ENCODE peak calls at places on chromosomes 12 and 14, in eight cellular contexts. One of them, this sample, is unnamed.

GRCh38 chr12:110581951-110582285 is 1.2 kb downstream of the PPTC7 start:
- DNase-seq in fibroblast of pulmonary artery: no peak
- DNase-seq in AG09319: no peak
- DNase-seq in sigmoid colon: no peak
- DNase-seq in uterus: no peak
- DNase-seq in LNCaP clone FGC: no peak
- DNase-seq in lower lobe of right lung: no peak
- DNase-seq in CD4-positive, alpha-beta T cell: no peak
- DNase-seq in this sample: no peak

GRCh38 chr14:32331227-32331597 is 2.1 kb downstream of the AKAP6 start:
- DNase-seq in lower lobe of right lung: no peak
- DNase-seq in sigmoid colon: no peak
- DNase-seq in LNCaP clone FGC: no peak
- DNase-seq in uterus: no peak
- DNase-seq in AG09319: no peak
- DNase-seq in CD4-positive, alpha-beta T cell: no peak
- DNase-seq in fibroblast of pulmonary artery: no peak
- DNase-seq in this sample: no peak

GRCh38 chr14:36859119-36859518 is 197.5 kb downstream of the PAX9 start:
- DNase-seq in AG09319: no peak
- DNase-seq in fibroblast of pulmonary artery: no peak
- DNase-seq in lower lobe of right lung: no peak
- DNase-seq in sigmoid colon: no peak
- DNase-seq in uterus: no peak
- DNase-seq in LNCaP clone FGC: no peak
- DNase-seq in CD4-positive, alpha-beta T cell: no peak
- DNase-seq in this sample: no peak

GRCh38 chr12:29088611-29089219 is 60.4 kb upstream of the FAR2 start:
- DNase-seq in sigmoid colon: no peak
- DNase-seq in uterus: no peak
- DNase-seq in fibroblast of pulmonary artery: peak; percentile 45
- DNase-seq in CD4-positive, alpha-beta T cell: no peak
- DNase-seq in LNCaP clone FGC: no peak
- DNase-seq in lower lobe of right lung: no peak
- DNase-seq in AG09319: no peak
- DNase-seq in this sample: no peak

GRCh38 chr12:29429999-29430698 is 49.2 kb upstream of the ERGIC2 start:
- DNase-seq in fibroblast of pulmonary artery: no peak
- DNase-seq in AG09319: no peak
- DNase-seq in lower lobe of right lung: peak; percentile 39
- DNase-seq in LNCaP clone FGC: no peak
- DNase-seq in CD4-positive, alpha-beta T cell: no peak
- DNase-seq in uterus: no peak
- DNase-seq in sigmoid colon: no peak
- DNase-seq in this sample: no peak

GRCh38 chr14:79961197-79961596 is 250.1 kb downstream of the DIO2 start:
- DNase-seq in sigmoid colon: no peak
- DNase-seq in CD4-positive, alpha-beta T cell: no peak
- DNase-seq in lower lobe of right lung: no peak
- DNase-seq in LNCaP clone FGC: no peak
- DNase-seq in uterus: no peak
- DNase-seq in fibroblast of pulmonary artery: no peak
- DNase-seq in AG09319: no peak
- DNase-seq in this sample: no peak

GRCh38 chr12:46131729-46132128 is 137.1 kb downstream of the SLC38A1 start:
- DNase-seq in CD4-positive, alpha-beta T cell: no peak
- DNase-seq in sigmoid colon: no peak
- DNase-seq in AG09319: no peak
- DNase-seq in fibroblast of pulmonary artery: no peak
- DNase-seq in LNCaP clone FGC: no peak
- DNase-seq in lower lobe of right lung: no peak
- DNase-seq in uterus: no peak
- DNase-seq in this sample: no peak

GRCh38 chr12:56413392-56413791 is 35.8 kb downstream of the TIMELESS start:
- DNase-seq in LNCaP clone FGC: no peak
- DNase-seq in lower lobe of right lung: no peak
- DNase-seq in sigmoid colon: no peak
- DNase-seq in uterus: no peak
- DNase-seq in AG09319: no peak
- DNase-seq in fibroblast of pulmonary artery: no peak
- DNase-seq in CD4-positive, alpha-beta T cell: no peak
- DNase-seq in this sample: no peak

GRCh38 chr12:10716704-10717315 is 6.3 kb downstream of the YBX3 start:
- DNase-seq in sigmoid colon: peak; percentile 90
- DNase-seq in AG09319: peak; percentile 72
- DNase-seq in lower lobe of right lung: peak; percentile 60
- DNase-seq in fibroblast of pulmonary artery: peak; percentile 93
- DNase-seq in CD4-positive, alpha-beta T cell: no peak
- DNase-seq in uterus: peak; percentile 84
- DNase-seq in LNCaP clone FGC: peak; percentile 50
- DNase-seq in this sample: no peak

GRCh38 chr12:95214466-95214865 is 2.8 kb downstream of the FGD6 start:
- DNase-seq in CD4-positive, alpha-beta T cell: no peak
- DNase-seq in uterus: no peak
- DNase-seq in AG09319: no peak
- DNase-seq in LNCaP clone FGC: no peak
- DNase-seq in fibroblast of pulmonary artery: no peak
- DNase-seq in sigmoid colon: no peak
- DNase-seq in lower lobe of right lung: no peak
- DNase-seq in this sample: no peak

GRCh38 chr14:65251213-65251612 is 148.9 kb upstream of the MAX start:
- DNase-seq in sigmoid colon: no peak
- DNase-seq in lower lobe of right lung: no peak
- DNase-seq in fibroblast of pulmonary artery: peak; percentile 97
- DNase-seq in uterus: no peak
- DNase-seq in CD4-positive, alpha-beta T cell: no peak
- DNase-seq in AG09319: peak; percentile 87
- DNase-seq in LNCaP clone FGC: no peak
- DNase-seq in this sample: no peak

GRCh38 chr14:103128631-103129300 is 5.5 kb downstream of the TNFAIP2 start:
- DNase-seq in LNCaP clone FGC: no peak
- DNase-seq in CD4-positive, alpha-beta T cell: no peak
- DNase-seq in sigmoid colon: no peak
- DNase-seq in uterus: peak; percentile 27
- DNase-seq in lower lobe of right lung: peak; percentile 41
- DNase-seq in fibroblast of pulmonary artery: no peak
- DNase-seq in AG09319: no peak
- DNase-seq in this sample: no peak

GRCh38 chr14:92447416-92448197 is 66.0 kb upstream of the RIN3 start:
- DNase-seq in fibroblast of pulmonary artery: no peak
- DNase-seq in uterus: no peak
- DNase-seq in AG09319: no peak
- DNase-seq in sigmoid colon: no peak
- DNase-seq in lower lobe of right lung: no peak
- DNase-seq in CD4-positive, alpha-beta T cell: no peak
- DNase-seq in LNCaP clone FGC: no peak
- DNase-seq in this sample: no peak

GRCh38 chr14:24282736-24283135 is 11.3 kb upstream of the RABGGTA start:
- DNase-seq in fibroblast of pulmonary artery: no peak
- DNase-seq in CD4-positive, alpha-beta T cell: no peak
- DNase-seq in LNCaP clone FGC: no peak
- DNase-seq in uterus: no peak
- DNase-seq in AG09319: no peak
- DNase-seq in sigmoid colon: no peak
- DNase-seq in lower lobe of right lung: no peak
- DNase-seq in this sample: no peak

GRCh38 chr14:24283796-24284460 is 12.5 kb upstream of the RABGGTA start:
- DNase-seq in sigmoid colon: no peak
- DNase-seq in LNCaP clone FGC: no peak
- DNase-seq in lower lobe of right lung: no peak
- DNase-seq in fibroblast of pulmonary artery: no peak
- DNase-seq in CD4-positive, alpha-beta T cell: no peak
- DNase-seq in AG09319: no peak
- DNase-seq in uterus: no peak
- DNase-seq in this sample: no peak

GRCh38 chr14:24284501-24285035 is 13.2 kb upstream of the RABGGTA start:
- DNase-seq in AG09319: no peak
- DNase-seq in LNCaP clone FGC: no peak
- DNase-seq in lower lobe of right lung: no peak
- DNase-seq in CD4-positive, alpha-beta T cell: no peak
- DNase-seq in uterus: no peak
- DNase-seq in sigmoid colon: no peak
- DNase-seq in fibroblast of pulmonary artery: no peak
- DNase-seq in this sample: no peak

GRCh38 chr14:24286996-24287395 is 12.6 kb downstream of the DHRS1 start:
- DNase-seq in fibroblast of pulmonary artery: no peak
- DNase-seq in CD4-positive, alpha-beta T cell: no peak
- DNase-seq in AG09319: no peak
- DNase-seq in lower lobe of right lung: no peak
- DNase-seq in uterus: no peak
- DNase-seq in LNCaP clone FGC: no peak
- DNase-seq in sigmoid colon: no peak
- DNase-seq in this sample: no peak

GRCh38 chr14:24285351-24285750 is 14.0 kb upstream of the RABGGTA start:
- DNase-seq in CD4-positive, alpha-beta T cell: no peak
- DNase-seq in lower lobe of right lung: no peak
- DNase-seq in LNCaP clone FGC: no peak
- DNase-seq in uterus: no peak
- DNase-seq in fibroblast of pulmonary artery: no peak
- DNase-seq in sigmoid colon: no peak
- DNase-seq in AG09319: no peak
- DNase-seq in this sample: no peak
- TF ChIP-seq CTCF in CD4-positive, alpha-beta T cell: no peak
- TF ChIP-seq CTCF in lower lobe of right lung: no peak
- TF ChIP-seq CTCF in LNCaP clone FGC: no peak
- TF ChIP-seq CTCF in uterus: no peak
- TF ChIP-seq CTCF in fibroblast of pulmonary artery: no peak
- TF ChIP-seq CTCF in sigmoid colon: no peak
- TF ChIP-seq CTCF in AG09319: no peak
- TF ChIP-seq CTCF in this sample: no peak

GRCh38 chr12:2812290-2813213 is at the start of gene ITFG2:
- DNase-seq in fibroblast of pulmonary artery: peak; percentile 98
- DNase-seq in AG09319: peak; percentile 92
- DNase-seq in LNCaP clone FGC: peak; percentile 97
- DNase-seq in sigmoid colon: peak; percentile 99
- DNase-seq in CD4-positive, alpha-beta T cell: peak; percentile 96
- DNase-seq in lower lobe of right lung: peak; percentile 100
- DNase-seq in uterus: peak; percentile 99
- DNase-seq in this sample: peak; percentile 98
- TF ChIP-seq CTCF in fibroblast of pulmonary artery: no peak
- TF ChIP-seq CTCF in AG09319: no peak
- TF ChIP-seq CTCF in LNCaP clone FGC: no peak
- TF ChIP-seq CTCF in sigmoid colon: no peak
- TF ChIP-seq CTCF in CD4-positive, alpha-beta T cell: no peak
- TF ChIP-seq CTCF in lower lobe of right lung: no peak
- TF ChIP-seq CTCF in uterus: no peak
- TF ChIP-seq CTCF in this sample: no peak

GRCh38 chr14:88765130-88765529 is 27.6 kb downstream of the EML5 start:
- DNase-seq in fibroblast of pulmonary artery: peak; percentile 0
- DNase-seq in lower lobe of right lung: no peak
- DNase-seq in sigmoid colon: no peak
- DNase-seq in uterus: no peak
- DNase-seq in LNCaP clone FGC: no peak
- DNase-seq in AG09319: no peak
- DNase-seq in CD4-positive, alpha-beta T cell: no peak
- DNase-seq in this sample: no peak
- TF ChIP-seq CTCF in fibroblast of pulmonary artery: no peak
- TF ChIP-seq CTCF in lower lobe of right lung: no peak
- TF ChIP-seq CTCF in sigmoid colon: no peak
- TF ChIP-seq CTCF in uterus: no peak
- TF ChIP-seq CTCF in LNCaP clone FGC: no peak
- TF ChIP-seq CTCF in AG09319: no peak
- TF ChIP-seq CTCF in CD4-positive, alpha-beta T cell: no peak
- TF ChIP-seq CTCF in this sample: no peak

GRCh38 chr14:93655078-93655750 is 133.1 kb downstream of the PRIMA1 start:
- DNase-seq in sigmoid colon: no peak
- DNase-seq in uterus: peak; percentile 53
- DNase-seq in CD4-positive, alpha-beta T cell: no peak
- DNase-seq in fibroblast of pulmonary artery: peak; percentile 58
- DNase-seq in AG09319: peak; percentile 12
- DNase-seq in LNCaP clone FGC: peak; percentile 42
- DNase-seq in lower lobe of right lung: no peak
- DNase-seq in this sample: peak; percentile 31
- TF ChIP-seq CTCF in sigmoid colon: peak; percentile 37
- TF ChIP-seq CTCF in uterus: peak; percentile 79
- TF ChIP-seq CTCF in CD4-positive, alpha-beta T cell: peak; percentile 18
- TF ChIP-seq CTCF in fibroblast of pulmonary artery: peak; percentile 49
- TF ChIP-seq CTCF in AG09319: peak; percentile 48
- TF ChIP-seq CTCF in LNCaP clone FGC: peak; percentile 60
- TF ChIP-seq CTCF in lower lobe of right lung: peak; percentile 37
- TF ChIP-seq CTCF in this sample: peak; percentile 79

GRCh38 chr12:69130064-69130463 is 109.3 kb upstream of the CPSF6 start:
- DNase-seq in AG09319: no peak
- DNase-seq in sigmoid colon: no peak
- DNase-seq in fibroblast of pulmonary artery: peak; percentile 45
- DNase-seq in lower lobe of right lung: no peak
- DNase-seq in LNCaP clone FGC: no peak
- DNase-seq in uterus: no peak
- DNase-seq in CD4-positive, alpha-beta T cell: no peak
- DNase-seq in this sample: no peak
- TF ChIP-seq CTCF in AG09319: no peak
- TF ChIP-seq CTCF in sigmoid colon: no peak
- TF ChIP-seq CTCF in fibroblast of pulmonary artery: peak; percentile 56
- TF ChIP-seq CTCF in lower lobe of right lung: peak; percentile 30
- TF ChIP-seq CTCF in LNCaP clone FGC: peak; percentile 44
- TF ChIP-seq CTCF in uterus: no peak
- TF ChIP-seq CTCF in CD4-positive, alpha-beta T cell: no peak
- TF ChIP-seq CTCF in this sample: no peak

GRCh38 chr14:51750542-51750941 is 98.8 kb downstream of the FRMD6 start:
- DNase-seq in uterus: no peak
- DNase-seq in fibroblast of pulmonary artery: no peak
- DNase-seq in CD4-positive, alpha-beta T cell: no peak
- DNase-seq in sigmoid colon: no peak
- DNase-seq in lower lobe of right lung: no peak
- DNase-seq in LNCaP clone FGC: no peak
- DNase-seq in AG09319: no peak
- DNase-seq in this sample: no peak
- TF ChIP-seq CTCF in uterus: no peak
- TF ChIP-seq CTCF in fibroblast of pulmonary artery: no peak
- TF ChIP-seq CTCF in CD4-positive, alpha-beta T cell: no peak
- TF ChIP-seq CTCF in sigmoid colon: no peak
- TF ChIP-seq CTCF in lower lobe of right lung: no peak
- TF ChIP-seq CTCF in LNCaP clone FGC: no peak
- TF ChIP-seq CTCF in AG09319: no peak
- TF ChIP-seq CTCF in this sample: no peak

DNA sequence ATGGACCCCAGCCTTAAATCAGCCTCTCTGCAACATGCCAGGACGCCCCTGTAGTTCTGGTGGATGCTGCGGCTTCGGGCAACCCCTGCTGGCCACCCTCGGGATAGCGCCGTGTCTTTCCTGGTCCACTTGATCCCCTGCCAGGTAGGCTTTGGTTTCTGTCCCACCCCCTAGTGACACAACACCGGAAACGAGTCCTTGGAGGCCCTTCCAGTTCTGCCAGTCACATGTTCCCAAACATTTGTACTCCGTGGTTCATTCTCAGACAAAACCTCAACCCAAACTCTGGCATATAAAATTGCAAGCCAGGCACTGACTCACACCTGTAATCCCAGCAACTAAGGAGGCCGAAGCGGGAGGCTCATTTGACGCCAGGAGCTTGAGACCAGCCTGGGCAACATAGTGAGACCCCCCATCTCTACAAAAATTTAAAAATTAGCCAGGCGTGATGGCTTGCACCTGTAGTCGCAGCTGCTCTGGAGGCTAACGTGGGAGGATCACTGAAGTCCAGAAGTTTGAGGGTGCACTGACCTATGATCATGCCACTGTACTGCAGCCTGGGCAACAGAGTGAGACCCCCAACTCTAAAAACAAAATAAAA is 37.0 kb downstream of the RASAL1 start:
- DNase-seq in sigmoid colon: peak; percentile 86
- DNase-seq in AG09319: peak; percentile 48
- DNase-seq in lower lobe of right lung: peak; percentile 83
- DNase-seq in LNCaP clone FGC: peak; percentile 96
- DNase-seq in uterus: peak; percentile 39
- DNase-seq in fibroblast of pulmonary artery: peak; percentile 90
- DNase-seq in CD4-positive, alpha-beta T cell: peak; percentile 58
- DNase-seq in this sample: peak; percentile 71
- TF ChIP-seq CTCF in sigmoid colon: no peak
- TF ChIP-seq CTCF in AG09319: peak; percentile 78
- TF ChIP-seq CTCF in lower lobe of right lung: peak; percentile 78
- TF ChIP-seq CTCF in LNCaP clone FGC: peak; percentile 83
- TF ChIP-seq CTCF in uterus: peak; percentile 54
- TF ChIP-seq CTCF in fibroblast of pulmonary artery: peak; percentile 94
- TF ChIP-seq CTCF in CD4-positive, alpha-beta T cell: peak; percentile 87
- TF ChIP-seq CTCF in this sample: peak; percentile 84

This sample was measured in progenitor cell of endocrine pancreas.